ENCODE peak calls at places on chromosome 3, in five cellular contexts. V is activated effector memory CD4-positive, alpha-beta T cell treated with anti-CD3 and anti-CD28 coated beads, Interleukin-2, amount 50 U/mL, for 16 hours; R is amniotic stem cell; J is stimulated activated CD4-positive, alpha-beta T cell treated with anti-CD3 and anti-CD28 coated beads, Interleukin-2, amount 100 ng/mL, for 48 hours; N is Peyer's patch. B is an unnamed sample.

GRCh38 chr3:177312491-177312890 is 115.2 kb upstream of the TBL1XR1 start:
- DNase-seq in J (no peak), V (no peak), R (no peak), N (no peak), B (no peak)

GRCh38 chr3:38582941-38583645 is 66.4 kb downstream of the SCN5A start:
- DNase-seq in N (peak), V (peak), R (no peak), J (no peak), B (no peak)

GRCh38 chr3:46021516-46021915 is 5.8 kb downstream of the XCR1 start:
- DNase-seq in J (no peak), N (no peak), V (no peak), R (no peak), B (no peak)

GRCh38 chr3:172512363-172512762 is 10.9 kb downstream of the TNFSF10 start:
- DNase-seq in V (peak), R (no peak), N (no peak), J (peak), B (no peak)

GRCh38 chr3:168071535-168071934 is 24.2 kb downstream of the GOLIM4 start:
- DNase-seq in N (no peak), V (no peak), J (no peak), R (peak), B (no peak)

GRCh38 chr3:171874251-171874679 is 31.1 kb downstream of the TMEM212 start:
- DNase-seq in N (no peak), V (no peak), J (no peak), R (peak), B (peak)

GRCh38 chr3:15097889-15098288 is 1.1 kb downstream of the RBSN start:
- DNase-seq in R (no peak), V (peak), N (no peak), J (peak), B (no peak)

GRCh38 chr3:87422333-87422732 is 145.9 kb upstream of the POU1F1 start:
- DNase-seq in J (no peak), R (no peak), N (no peak), V (no peak), B (no peak)

GRCh38 chr3:5231067-5231466 is 43.6 kb downstream of the EDEM1 start:
- DNase-seq in R (no peak), V (no peak), N (no peak), J (no peak), B (no peak)

GRCh38 chr3:140246578-140246977 is 311.6 kb downstream of the CLSTN2 start:
- DNase-seq in N (no peak), R (no peak), J (no peak), V (no peak), B (no peak)

GRCh38 chr3:49785565-49786356 is 581 bp downstream of the IP6K1 start:
- DNase-seq in N (no peak), R (no peak), V (no peak), J (no peak), B (peak)

GRCh38 chr3:53113293-53114010 is 16.8 kb downstream of the RFT1 start:
- DNase-seq in J (no peak), R (no peak), N (no peak), V (no peak), B (no peak)

GRCh38 chr3:181741428-181741827 is 29.7 kb downstream of the SOX2 start:
- DNase-seq in V (no peak), J (no peak), R (no peak), N (no peak), B (no peak)

GRCh38 chr3:117756580-117756979 is 1047.0 kb downstream of the TUSC7 start:
- DNase-seq in J (no peak), R (no peak), V (no peak), N (no peak), B (peak)

GRCh38 chr3:23324745-23325144 is 121.6 kb downstream of the UBE2E2 start:
- DNase-seq in V (no peak), N (no peak), R (no peak), J (no peak), B (no peak)

GRCh38 chr3:185677146-185677829 is 91.2 kb downstream of the SENP2 start:
- DNase-seq in J (no peak), N (no peak), V (no peak), R (peak), B (peak)

GRCh38 chr3:177263615-177264365 is 66.5 kb upstream of the TBL1XR1 start:
- DNase-seq in J (no peak), R (no peak), V (no peak), N (no peak), B (no peak)

GRCh38 chr3:51938780-51939425 is 2.8 kb downstream of the RRP9 start:
- DNase-seq in R (no peak), N (no peak), V (no peak), J (no peak), B (no peak)

GRCh38 chr3:121574449-121574848 is 6.7 kb downstream of the ARGFX start:
- DNase-seq in N (no peak), R (no peak), J (no peak), V (no peak), B (peak)

GRCh38 chr3:101310580-101311375 is 9.6 kb downstream of the IMPG2 start:
- DNase-seq in R (no peak), N (no peak), V (no peak), J (no peak), B (no peak)

GRCh38 chr3:9951962-9952805 is at the start of gene PRRT3:
- DNase-seq in J (peak), R (no peak), V (peak), N (no peak), B (peak)

GRCh38 chr3:69058947-69059224 is 6.8 kb upstream of the TMF1 start:
- DNase-seq in N (no peak), J (no peak), R (no peak), V (no peak), B (no peak)

GRCh38 chr3:14343338-14344112 is 58.9 kb upstream of the SLC6A6 start:
- DNase-seq in J (no peak), N (no peak), R (no peak), V (no peak), B (no peak)